ENCODE peak calls at places on chromosomes 13 and 19, in five cellular contexts. One of them, this sample, is unnamed.

GRCh38 chr13:55893541-55893940 is 1247.2 kb upstream of the PRR20A start:
- DNase-seq in neuronal stem cell: no peak
- DNase-seq in uterus: no peak
- DNase-seq in Panc1: no peak
- DNase-seq in psoas muscle: no peak
- DNase-seq in this sample: no peak

GRCh38 chr19:57934820-57935665 is at the start of gene ZNF418:
- DNase-seq in neuronal stem cell: peak; percentile 80
- DNase-seq in uterus: peak; percentile 54
- DNase-seq in Panc1: peak; percentile 39
- DNase-seq in psoas muscle: peak; percentile 65
- DNase-seq in this sample: peak; percentile 42

GRCh38 chr13:99659234-99659633 is 158.0 kb downstream of the TM9SF2 start:
- DNase-seq in neuronal stem cell: no peak
- DNase-seq in uterus: no peak
- DNase-seq in Panc1: no peak
- DNase-seq in psoas muscle: no peak
- DNase-seq in this sample: no peak

GRCh38 chr13:50122465-50122864 is 107.2 kb downstream of the KCNRG start:
- DNase-seq in neuronal stem cell: no peak
- DNase-seq in uterus: no peak
- DNase-seq in Panc1: no peak
- DNase-seq in psoas muscle: no peak
- DNase-seq in this sample: no peak

GRCh38 chr19:55178781-55179569 is 1.1 kb downstream of the SYT5 start:
- DNase-seq in neuronal stem cell: peak; percentile 87
- DNase-seq in uterus: peak; percentile 34
- DNase-seq in Panc1: peak; percentile 54
- DNase-seq in psoas muscle: peak; percentile 74
- DNase-seq in this sample: peak; percentile 46

GRCh38 chr19:43779820-43780219 is 953 bp downstream of the KCNN4 start:
- DNase-seq in neuronal stem cell: no peak
- DNase-seq in uterus: no peak
- DNase-seq in Panc1: no peak
- DNase-seq in psoas muscle: no peak
- DNase-seq in this sample: no peak

GRCh38 chr19:48244289-48244688 is 11.4 kb downstream of the CARD8 start:
- DNase-seq in neuronal stem cell: no peak
- DNase-seq in uterus: no peak
- DNase-seq in Panc1: no peak
- DNase-seq in psoas muscle: no peak
- DNase-seq in this sample: no peak

GRCh38 chr13:29583073-29583785 is 12.3 kb downstream of the SLC7A1 start:
- DNase-seq in neuronal stem cell: no peak
- DNase-seq in uterus: no peak
- DNase-seq in Panc1: no peak
- DNase-seq in psoas muscle: no peak
- DNase-seq in this sample: no peak

GRCh38 chr13:45482571-45483173 is 17.9 kb downstream of the COG3 start:
- DNase-seq in neuronal stem cell: no peak
- DNase-seq in uterus: no peak
- DNase-seq in Panc1: no peak
- DNase-seq in psoas muscle: no peak
- DNase-seq in this sample: no peak

GRCh38 chr13:49357694-49358093 is 86.2 kb downstream of the CAB39L start:
- DNase-seq in neuronal stem cell: no peak
- DNase-seq in uterus: no peak
- DNase-seq in Panc1: no peak
- DNase-seq in psoas muscle: no peak
- DNase-seq in this sample: no peak

GRCh38 chr13:20666948-20667347 is 36.6 kb upstream of the IL17D start:
- DNase-seq in neuronal stem cell: no peak
- DNase-seq in uterus: no peak
- DNase-seq in Panc1: no peak
- DNase-seq in psoas muscle: no peak
- DNase-seq in this sample: no peak
- H3K27ac ChIP-seq in neuronal stem cell: no peak overlapping the region
- H3K27ac ChIP-seq in uterus: no peak overlapping the region
- H3K27ac ChIP-seq in Panc1: no peak overlapping the region
- H3K27ac ChIP-seq in psoas muscle: no peak overlapping the region
- H3K27ac ChIP-seq in this sample: no peak overlapping the region

GRCh38 chr13:89279374-89279773 is 1608.2 kb downstream of the SLITRK5 start:
- DNase-seq in neuronal stem cell: no peak
- DNase-seq in uterus: no peak
- DNase-seq in Panc1: no peak
- DNase-seq in psoas muscle: no peak
- DNase-seq in this sample: no peak
- H3K36me3 ChIP-seq in neuronal stem cell: no peaks in the 10 kb centered on the region
- H3K36me3 ChIP-seq in uterus: no peaks in the 10 kb centered on the region
- H3K36me3 ChIP-seq in Panc1: no peaks in the 10 kb centered on the region
- H3K36me3 ChIP-seq in psoas muscle: no peaks in the 10 kb centered on the region
- H3K36me3 ChIP-seq in this sample: no peaks in the 10 kb centered on the region

GRCh38 chr13:110308377-110309158 is 1.5 kb downstream of the COL4A2 start:
- DNase-seq in neuronal stem cell: peak; percentile 52
- DNase-seq in uterus: peak; percentile 73
- DNase-seq in Panc1: no peak
- DNase-seq in psoas muscle: no peak
- DNase-seq in this sample: no peak
- H3K4me1 ChIP-seq in neuronal stem cell: peaks cover 15% of the 10 kb centered on the region
- H3K4me1 ChIP-seq in uterus: no peaks in the 10 kb centered on the region
- H3K4me1 ChIP-seq in Panc1: no peaks in the 10 kb centered on the region
- H3K4me1 ChIP-seq in psoas muscle: peaks cover 7% of the 10 kb centered on the region
- H3K4me1 ChIP-seq in this sample: peaks cover 96% of the 10 kb centered on the region

DNA sequence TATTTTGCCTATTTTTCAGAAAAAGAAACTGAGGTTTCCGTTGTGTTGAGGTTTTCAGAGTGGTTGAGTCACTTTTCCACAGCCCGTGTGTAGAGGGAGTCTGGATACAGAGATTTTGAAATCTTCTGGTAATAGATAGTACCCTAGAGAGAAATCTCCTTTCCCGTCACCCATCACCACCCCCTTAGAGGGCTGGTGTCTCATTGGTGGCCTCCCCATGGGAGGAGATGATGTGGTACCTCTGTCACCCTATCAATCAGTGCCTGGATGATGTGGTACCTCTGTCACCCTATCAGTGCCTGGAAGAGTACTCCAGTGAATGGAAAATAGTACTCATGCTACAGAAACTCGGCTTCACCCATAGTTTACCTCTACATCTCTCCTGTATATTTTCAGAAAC is 42.2 kb upstream of the SERP2 start:
- DNase-seq in neuronal stem cell: no peak
- DNase-seq in uterus: no peak
- DNase-seq in Panc1: no peak
- DNase-seq in psoas muscle: no peak
- DNase-seq in this sample: no peak
- H3K27ac ChIP-seq in neuronal stem cell: no peak overlapping the region
- H3K27ac ChIP-seq in uterus: peak overlapping the region; percentile 85
- H3K27ac ChIP-seq in Panc1: no peak overlapping the region
- H3K27ac ChIP-seq in psoas muscle: no peak overlapping the region
- H3K27ac ChIP-seq in this sample: peak overlapping the region; percentile 70

This sample was measured in left ventricle myocardium inferior.